ENCODE peak calls at places on chromosomes 13 and 19, in nine cellular contexts. One of them, this sample, is unnamed.

GRCh38 chr19:43420954-43421353 is 6.3 kb downstream of the TEX101 start:
- DNase-seq in right cardiac atrium: no peak
- DNase-seq in psoas muscle: no peak
- DNase-seq in stomach: peak; percentile 9
- DNase-seq in CD4-positive, alpha-beta memory T cell: no peak
- DNase-seq in fibroblast of lung: no peak
- DNase-seq in cardiac muscle cell: no peak
- DNase-seq in DND-41: no peak
- DNase-seq in endothelial cell of umbilical vein: no peak
- DNase-seq in this sample: no peak

GRCh38 chr13:106981050-106981449 is 413.1 kb upstream of the ARGLU1 start:
- DNase-seq in endothelial cell of umbilical vein: no peak
- DNase-seq in stomach: no peak
- DNase-seq in DND-41: no peak
- DNase-seq in fibroblast of lung: no peak
- DNase-seq in right cardiac atrium: no peak
- DNase-seq in psoas muscle: no peak
- DNase-seq in cardiac muscle cell: no peak
- DNase-seq in CD4-positive, alpha-beta memory T cell: no peak
- DNase-seq in this sample: no peak

GRCh38 chr13:52797176-52797575 is 51.3 kb downstream of the PCDH8 start:
- DNase-seq in endothelial cell of umbilical vein: no peak
- DNase-seq in right cardiac atrium: no peak
- DNase-seq in stomach: no peak
- DNase-seq in DND-41: no peak
- DNase-seq in psoas muscle: no peak
- DNase-seq in cardiac muscle cell: no peak
- DNase-seq in fibroblast of lung: no peak
- DNase-seq in CD4-positive, alpha-beta memory T cell: no peak
- DNase-seq in this sample: no peak

GRCh38 chr19:5107432-5108122 is 138.7 kb downstream of the KDM4B start:
- DNase-seq in CD4-positive, alpha-beta memory T cell: no peak
- DNase-seq in cardiac muscle cell: no peak
- DNase-seq in right cardiac atrium: peak; percentile 75
- DNase-seq in DND-41: no peak
- DNase-seq in fibroblast of lung: peak; percentile 54
- DNase-seq in psoas muscle: no peak
- DNase-seq in endothelial cell of umbilical vein: no peak
- DNase-seq in stomach: no peak
- DNase-seq in this sample: no peak

GRCh38 chr13:21964686-21965085 is 293.8 kb downstream of the FGF9 start:
- DNase-seq in cardiac muscle cell: no peak
- DNase-seq in psoas muscle: no peak
- DNase-seq in CD4-positive, alpha-beta memory T cell: no peak
- DNase-seq in right cardiac atrium: no peak
- DNase-seq in stomach: no peak
- DNase-seq in endothelial cell of umbilical vein: no peak
- DNase-seq in fibroblast of lung: no peak
- DNase-seq in DND-41: no peak
- DNase-seq in this sample: no peak

GRCh38 chr19:43700368-43701015 is 15.4 kb upstream of the IRGC start:
- DNase-seq in psoas muscle: peak; percentile 60
- DNase-seq in stomach: peak; percentile 40
- DNase-seq in right cardiac atrium: peak; percentile 68
- DNase-seq in CD4-positive, alpha-beta memory T cell: peak; percentile 2
- DNase-seq in endothelial cell of umbilical vein: peak; percentile 69
- DNase-seq in cardiac muscle cell: peak; percentile 81
- DNase-seq in DND-41: no peak
- DNase-seq in fibroblast of lung: peak; percentile 85
- DNase-seq in this sample: no peak

GRCh38 chr19:48664476-48664875 is 8.3 kb downstream of the NTN5 start:
- DNase-seq in DND-41: no peak
- DNase-seq in stomach: no peak
- DNase-seq in cardiac muscle cell: no peak
- DNase-seq in endothelial cell of umbilical vein: no peak
- DNase-seq in CD4-positive, alpha-beta memory T cell: no peak
- DNase-seq in fibroblast of lung: no peak
- DNase-seq in right cardiac atrium: no peak
- DNase-seq in psoas muscle: no peak
- DNase-seq in this sample: no peak

GRCh38 chr13:93690139-93690538 is 463.5 kb downstream of the GPC6 start:
- DNase-seq in psoas muscle: no peak
- DNase-seq in DND-41: peak; percentile 5
- DNase-seq in right cardiac atrium: no peak
- DNase-seq in endothelial cell of umbilical vein: no peak
- DNase-seq in fibroblast of lung: no peak
- DNase-seq in stomach: no peak
- DNase-seq in CD4-positive, alpha-beta memory T cell: no peak
- DNase-seq in cardiac muscle cell: peak; percentile 52
- DNase-seq in this sample: no peak

GRCh38 chr19:46714523-46715106 is 2.3 kb downstream of the PRKD2 start:
- DNase-seq in cardiac muscle cell: no peak
- DNase-seq in DND-41: no peak
- DNase-seq in stomach: no peak
- DNase-seq in endothelial cell of umbilical vein: peak; percentile 44
- DNase-seq in fibroblast of lung: no peak
- DNase-seq in right cardiac atrium: no peak
- DNase-seq in psoas muscle: no peak
- DNase-seq in CD4-positive, alpha-beta memory T cell: peak; percentile 78
- DNase-seq in this sample: no peak

GRCh38 chr19:44800461-44800860 is 8.4 kb upstream of the BCAM start:
- DNase-seq in right cardiac atrium: peak; percentile 95
- DNase-seq in fibroblast of lung: peak; percentile 47
- DNase-seq in stomach: peak; percentile 87
- DNase-seq in cardiac muscle cell: peak; percentile 83
- DNase-seq in endothelial cell of umbilical vein: peak; percentile 68
- DNase-seq in psoas muscle: peak; percentile 92
- DNase-seq in DND-41: peak; percentile 81
- DNase-seq in CD4-positive, alpha-beta memory T cell: peak; percentile 70
- DNase-seq in this sample: peak; percentile 84

DNA sequence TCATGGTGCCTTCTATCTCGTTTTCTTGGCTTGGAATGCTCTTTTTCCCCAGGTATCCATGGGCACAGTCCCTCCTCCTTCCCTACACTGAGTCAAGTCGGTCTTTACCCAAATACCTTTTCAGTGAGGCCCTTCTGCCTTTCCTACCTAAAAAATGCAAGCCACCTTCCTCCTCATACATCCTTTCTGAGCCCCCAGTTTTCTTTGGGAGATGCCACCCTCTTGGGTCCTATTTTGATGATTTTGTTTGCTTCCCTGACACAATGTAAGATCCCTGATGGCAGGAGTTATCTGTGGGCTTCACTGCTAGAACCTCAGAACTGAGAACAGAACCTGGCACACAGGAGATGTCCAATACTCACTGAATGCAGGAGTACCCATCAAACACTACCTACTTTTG is 22.3 kb downstream of the NLRP13 start:
- DNase-seq in right cardiac atrium: no peak
- DNase-seq in CD4-positive, alpha-beta memory T cell: no peak
- DNase-seq in psoas muscle: no peak
- DNase-seq in endothelial cell of umbilical vein: no peak
- DNase-seq in DND-41: no peak
- DNase-seq in cardiac muscle cell: no peak
- DNase-seq in fibroblast of lung: no peak
- DNase-seq in stomach: no peak
- DNase-seq in this sample: no peak
- H3K4me1 ChIP-seq in right cardiac atrium: no peaks in the 10 kb centered on the region
- H3K4me1 ChIP-seq in CD4-positive, alpha-beta memory T cell: no peaks in the 10 kb centered on the region
- H3K4me1 ChIP-seq in psoas muscle: no peaks in the 10 kb centered on the region
- H3K4me1 ChIP-seq in endothelial cell of umbilical vein: no peaks in the 10 kb centered on the region
- H3K4me1 ChIP-seq in DND-41: no peaks in the 10 kb centered on the region
- H3K4me1 ChIP-seq in cardiac muscle cell: no peaks in the 10 kb centered on the region
- H3K4me1 ChIP-seq in fibroblast of lung: no peaks in the 10 kb centered on the region
- H3K4me1 ChIP-seq in stomach: no peaks in the 10 kb centered on the region
- H3K4me1 ChIP-seq in this sample: no peaks in the 10 kb centered on the region

DNA sequence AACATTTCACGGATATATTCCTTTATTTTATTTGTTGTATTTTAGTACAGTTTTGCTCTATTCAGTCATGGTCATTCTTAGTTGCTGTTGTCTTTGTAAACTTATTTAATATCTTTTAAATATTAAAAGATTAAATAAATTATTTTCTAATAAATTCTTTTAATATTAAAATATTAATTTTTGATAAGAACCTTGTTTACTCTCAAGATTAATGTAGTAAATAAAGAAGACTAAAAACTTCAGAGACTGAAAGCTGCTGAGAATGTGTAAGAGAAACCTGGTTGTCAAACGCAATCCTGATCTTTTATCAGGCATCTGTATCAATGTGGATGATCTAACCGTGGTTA is 34.4 kb upstream of the SACS start:
- DNase-seq in right cardiac atrium: no peak
- DNase-seq in DND-41: no peak
- DNase-seq in psoas muscle: no peak
- DNase-seq in cardiac muscle cell: no peak
- DNase-seq in fibroblast of lung: no peak
- DNase-seq in CD4-positive, alpha-beta memory T cell: no peak
- DNase-seq in endothelial cell of umbilical vein: no peak
- DNase-seq in stomach: no peak
- DNase-seq in this sample: no peak
- H3K27ac ChIP-seq in right cardiac atrium: no peak overlapping the region
- H3K27ac ChIP-seq in DND-41: no peak overlapping the region
- H3K27ac ChIP-seq in psoas muscle: peak overlapping the region; percentile 87
- H3K27ac ChIP-seq in cardiac muscle cell: peak overlapping the region; percentile 57
- H3K27ac ChIP-seq in fibroblast of lung: peak overlapping the region; percentile 73
- H3K27ac ChIP-seq in CD4-positive, alpha-beta memory T cell: no peak overlapping the region
- H3K27ac ChIP-seq in endothelial cell of umbilical vein: no peak overlapping the region
- H3K27ac ChIP-seq in stomach: peak overlapping the region; percentile 83
- H3K27ac ChIP-seq in this sample: no peak overlapping the region

DNA sequence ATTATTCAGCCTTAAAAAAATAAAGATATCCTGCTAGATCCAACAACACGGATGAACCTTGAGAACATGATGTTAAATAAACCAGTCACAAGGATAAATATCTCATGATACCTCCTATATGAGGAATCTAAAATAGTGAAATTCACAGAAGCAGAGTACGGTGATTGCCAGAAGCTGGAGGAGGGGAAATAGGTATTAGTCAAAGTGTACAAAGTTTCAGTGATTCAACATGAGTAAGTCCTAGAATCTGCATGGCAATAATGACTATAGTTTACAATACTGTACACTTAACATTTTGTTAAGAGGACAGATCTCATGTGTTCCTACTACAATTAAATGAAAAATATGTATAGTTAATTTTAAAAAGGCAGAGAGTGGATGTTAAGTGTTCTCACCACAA is 206.6 kb upstream of the SLC10A2 start:
- DNase-seq in right cardiac atrium: no peak
- DNase-seq in DND-41: no peak
- DNase-seq in stomach: no peak
- DNase-seq in psoas muscle: no peak
- DNase-seq in cardiac muscle cell: no peak
- DNase-seq in endothelial cell of umbilical vein: no peak
- DNase-seq in fibroblast of lung: peak; percentile 31
- DNase-seq in CD4-positive, alpha-beta memory T cell: no peak
- DNase-seq in this sample: no peak
- H3K9me3 ChIP-seq in right cardiac atrium: no peaks in the 10 kb centered on the region
- H3K9me3 ChIP-seq in DND-41: no peaks in the 10 kb centered on the region
- H3K9me3 ChIP-seq in stomach: no peaks in the 10 kb centered on the region
- H3K9me3 ChIP-seq in psoas muscle: no peaks in the 10 kb centered on the region
- H3K9me3 ChIP-seq in cardiac muscle cell: no peaks in the 10 kb centered on the region
- H3K9me3 ChIP-seq in endothelial cell of umbilical vein: peaks cover 2% of the 10 kb centered on the region
- H3K9me3 ChIP-seq in fibroblast of lung: no peaks in the 10 kb centered on the region
- H3K9me3 ChIP-seq in CD4-positive, alpha-beta memory T cell: no peaks in the 10 kb centered on the region
- H3K9me3 ChIP-seq in this sample: no peaks in the 10 kb centered on the region

GRCh38 chr13:110912651-110913051 is 2.2 kb downstream of the ANKRD10 start:
- DNase-seq in stomach: no peak
- DNase-seq in DND-41: no peak
- DNase-seq in right cardiac atrium: no peak
- DNase-seq in CD4-positive, alpha-beta memory T cell: no peak
- DNase-seq in cardiac muscle cell: peak; percentile 78
- DNase-seq in fibroblast of lung: peak; percentile 86
- DNase-seq in psoas muscle: peak; percentile 62
- DNase-seq in endothelial cell of umbilical vein: peak; percentile 63
- DNase-seq in this sample: no peak
- H3K4me1 ChIP-seq in stomach: peaks cover 73% of the 10 kb centered on the region
- H3K4me1 ChIP-seq in DND-41: peaks cover 47% of the 10 kb centered on the region
- H3K4me1 ChIP-seq in right cardiac atrium: peaks cover 11% of the 10 kb centered on the region
- H3K4me1 ChIP-seq in CD4-positive, alpha-beta memory T cell: peaks cover 58% of the 10 kb centered on the region
- H3K4me1 ChIP-seq in cardiac muscle cell: peaks cover 29% of the 10 kb centered on the region
- H3K4me1 ChIP-seq in fibroblast of lung: peaks cover 14% of the 10 kb centered on the region
- H3K4me1 ChIP-seq in psoas muscle: peaks cover 63% of the 10 kb centered on the region
- H3K4me1 ChIP-seq in endothelial cell of umbilical vein: peaks cover 20% of the 10 kb centered on the region
- H3K4me1 ChIP-seq in this sample: peaks cover 42% of the 10 kb centered on the region

DNA sequence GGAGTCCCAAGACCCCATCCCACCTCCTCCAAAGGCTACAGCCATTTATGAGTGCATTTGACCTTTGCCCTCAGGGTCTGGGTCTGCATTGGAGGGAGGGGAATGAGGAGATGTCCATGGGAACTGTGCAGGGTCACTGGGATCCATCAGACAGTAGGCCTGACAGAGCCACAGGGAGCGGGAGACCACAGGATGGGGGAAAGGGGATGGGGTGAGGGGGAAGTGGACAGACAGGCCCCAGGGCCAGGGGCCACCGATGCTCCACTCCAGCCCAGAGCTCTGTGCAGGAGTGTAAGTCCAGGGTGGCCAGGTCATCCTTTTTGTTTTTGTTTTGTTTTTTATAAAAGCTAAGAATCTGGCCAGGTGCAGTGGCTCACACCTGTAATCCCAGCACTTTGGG is 82.5 kb downstream of the CHST8 start:
- DNase-seq in right cardiac atrium: no peak
- DNase-seq in endothelial cell of umbilical vein: no peak
- DNase-seq in psoas muscle: no peak
- DNase-seq in fibroblast of lung: no peak
- DNase-seq in DND-41: no peak
- DNase-seq in CD4-positive, alpha-beta memory T cell: no peak
- DNase-seq in cardiac muscle cell: no peak
- DNase-seq in stomach: no peak
- DNase-seq in this sample: no peak
- H3K27ac ChIP-seq in right cardiac atrium: no peak overlapping the region
- H3K27ac ChIP-seq in endothelial cell of umbilical vein: no peak overlapping the region
- H3K27ac ChIP-seq in psoas muscle: no peak overlapping the region
- H3K27ac ChIP-seq in fibroblast of lung: no peak overlapping the region
- H3K27ac ChIP-seq in DND-41: no peak overlapping the region
- H3K27ac ChIP-seq in CD4-positive, alpha-beta memory T cell: no peak overlapping the region
- H3K27ac ChIP-seq in cardiac muscle cell: no peak overlapping the region
- H3K27ac ChIP-seq in stomach: no peak overlapping the region
- H3K27ac ChIP-seq in this sample: no peak overlapping the region

This sample was measured in CD8-positive, alpha-beta memory T cell.